ENCODE peak calls at places on chromosomes 13 and 19, in six cellular contexts. U is ovary, T is upper lobe of left lung, E is H1, N is transverse colon, S is tibial nerve. L is an unnamed sample.

GRCh38 chr19:33673996-33674395 is 52.2 kb downstream of the CHST8 start:
- DNase-seq in E (no peak), S (no peak), N (no peak), U (no peak), T (no peak), L (peak; percentile 19)

GRCh38 chr13:40445557-40445990 is 220.9 kb downstream of the FOXO1 start:
- DNase-seq in U (peak; percentile 29), N (peak; percentile 60), T (peak; percentile 74), S (peak; percentile 25), E (no peak), L (no peak)

GRCh38 chr19:33219261-33219812 is 6.3 kb downstream of the SLC7A10 start:
- DNase-seq in E (peak; percentile 78), U (no peak), T (no peak), N (no peak), S (no peak), L (no peak)

GRCh38 chr13:36685912-36686311 is 12.1 kb downstream of the SERTM1 start:
- DNase-seq in T (no peak), N (no peak), S (no peak), U (no peak), E (no peak), L (no peak)

GRCh38 chr19:53945441-53945840 is 17.3 kb upstream of the CACNG8 start:
- DNase-seq in T (no peak), S (no peak), U (no peak), N (no peak), E (peak; percentile 58), L (no peak)

GRCh38 chr13:50410921-50411712 is 395.9 kb downstream of the KCNRG start:
- DNase-seq in N (no peak), U (no peak), E (no peak), T (no peak), S (no peak), L (no peak)

GRCh38 chr13:23749288-23749880 is 139.8 kb downstream of the MIPEP start:
- DNase-seq in S (no peak), T (no peak), N (no peak), E (no peak), U (no peak), L (no peak)

GRCh38 chr13:32432856-32433255 is 4.9 kb upstream of the N4BP2L1 start:
- DNase-seq in S (no peak), U (no peak), E (no peak), N (no peak), T (no peak), L (no peak)

GRCh38 chr13:109883181-109884180 is 97.1 kb upstream of the IRS2 start:
- DNase-seq in N (peak; percentile 49), S (no peak), E (no peak), T (no peak), U (no peak), L (no peak)

GRCh38 chr19:15672580-15673175 is at the start of gene CYP4F12:
- DNase-seq in S (peak; percentile 86), E (no peak), T (peak; percentile 86), U (peak; percentile 80), N (peak; percentile 96), L (peak; percentile 97)

GRCh38 chr19:16920816-16921529 is 32.2 kb downstream of the F2RL3 start:
- DNase-seq in S (no peak), T (no peak), E (no peak), N (no peak), U (no peak), L (no peak)

DNA sequence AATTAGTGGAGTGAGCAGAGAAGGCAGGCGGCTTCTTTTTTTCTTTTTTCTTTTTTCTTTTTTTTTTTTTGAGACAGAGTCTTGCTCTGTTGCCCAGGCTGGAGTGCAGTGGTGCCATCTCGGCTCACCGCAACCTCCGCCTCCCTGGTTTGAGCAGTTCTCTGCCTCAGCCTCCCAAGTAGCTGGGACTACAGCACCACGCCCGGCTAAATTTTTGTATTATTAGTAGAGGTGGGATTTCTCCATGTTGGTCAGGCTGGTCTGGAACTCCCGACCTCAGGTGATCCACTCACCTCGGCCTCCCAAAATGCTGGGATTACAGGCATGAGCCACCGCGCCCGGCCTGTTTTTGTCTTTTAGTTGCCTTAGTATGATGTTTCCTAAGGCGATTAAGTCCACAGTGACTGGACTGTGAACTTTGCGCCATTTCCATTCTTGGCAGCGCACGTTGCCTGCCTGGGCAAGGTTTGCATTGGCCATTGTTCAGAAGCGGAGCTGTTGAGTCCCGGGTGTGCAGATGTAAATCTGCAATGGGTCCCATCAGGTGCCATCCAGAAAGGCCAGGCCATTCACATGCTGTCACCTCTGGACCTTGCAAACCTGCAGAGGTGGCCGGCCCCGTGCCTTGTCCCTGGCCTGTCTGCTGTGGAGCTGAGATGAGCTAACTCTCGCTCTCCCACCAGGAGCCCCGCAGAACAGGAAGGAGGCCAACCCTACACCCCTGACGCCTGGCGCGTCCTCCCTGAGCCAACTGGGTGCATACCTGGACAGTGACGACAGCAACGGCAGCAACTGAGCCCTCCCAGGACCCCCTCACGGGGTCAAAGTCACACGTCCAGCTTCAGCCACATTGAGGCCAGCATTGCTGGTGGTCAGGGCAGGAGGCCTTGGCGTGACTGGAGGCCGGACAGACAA is 10.9 kb upstream of the SHD start:
- DNase-seq in S (no peak), N (peak; percentile 78), E (no peak), U (no peak), T (no peak), L (no peak)
- TF ChIP-seq CTCF in S (no peak), N (no peak), E (no peak), U (no peak), T (no peak), L (no peak)

GRCh38 chr13:28579334-28579733 is 79.6 kb upstream of the POMP start:
- DNase-seq in U (no peak), N (no peak), E (no peak), S (no peak), T (no peak), L (no peak)

GRCh38 chr13:28573595-28574373 is 78.9 kb upstream of the FLT1 start:
- DNase-seq in N (no peak), E (no peak), S (no peak), T (no peak), U (no peak), L (no peak)

GRCh38 chr13:28576037-28576436 is 81.1 kb upstream of the FLT1 start:
- DNase-seq in S (no peak), E (no peak), N (no peak), T (no peak), U (no peak), L (no peak)

GRCh38 chr13:28574617-28575142 is 79.8 kb upstream of the FLT1 start:
- DNase-seq in T (no peak), S (no peak), N (peak; percentile 46), E (no peak), U (no peak), L (no peak)

DNA sequence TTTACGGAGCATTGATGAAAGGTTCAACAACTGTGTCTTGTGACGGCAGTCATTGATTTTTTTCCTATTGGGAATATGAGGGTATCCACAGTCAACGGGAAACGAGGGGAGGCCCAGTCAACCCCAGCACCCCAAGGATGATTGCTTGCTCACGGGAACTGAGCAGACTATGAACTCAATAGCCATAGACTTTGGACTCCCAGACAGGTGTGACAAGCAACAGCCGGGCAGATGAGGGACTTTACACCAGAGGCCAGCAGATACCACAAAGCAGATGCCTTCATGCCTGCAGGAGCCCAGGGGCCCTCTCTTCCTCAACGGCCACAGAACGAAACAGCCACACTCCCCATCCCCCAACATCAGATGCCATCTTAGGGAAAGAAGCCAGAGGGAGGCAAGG is 80.3 kb upstream of the FLT1 start:
- DNase-seq in N (peak; percentile 27), E (no peak), U (no peak), T (no peak), S (no peak), L (no peak)
- TF ChIP-seq EP300 in N (no peak), E (no peak), U (no peak), T (no peak), S (no peak), L (no peak)

DNA sequence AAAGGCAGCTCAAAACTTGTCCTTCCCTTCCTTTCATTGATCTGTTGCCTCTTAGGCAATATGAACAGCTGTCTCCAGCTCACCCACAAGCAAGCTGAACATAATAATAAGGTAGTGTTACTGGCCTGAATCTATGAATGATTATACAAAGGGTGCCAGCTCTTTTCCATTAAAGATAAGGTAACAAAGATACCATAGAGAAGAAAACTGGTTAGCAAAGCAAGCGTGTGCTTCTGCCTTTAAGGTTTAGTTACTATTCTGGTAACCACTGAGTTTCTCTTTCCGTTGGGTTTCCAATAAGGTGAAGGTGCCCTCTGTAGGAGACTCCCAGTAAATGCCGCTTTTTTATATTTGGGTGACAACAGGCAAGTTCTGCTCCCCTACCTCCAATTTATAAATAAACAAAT is 12.1 kb upstream of the DACH1 start:
- DNase-seq in E (no peak), N (no peak), S (no peak), U (no peak), T (no peak), L (no peak)
- TF ChIP-seq CTCF in E (peak; percentile 55), N (peak; percentile 61), S (peak; percentile 45), U (no peak), T (peak; percentile 47), L (no peak)

GRCh38 chr13:91079190-91079589 is 268.3 kb upstream of the MIR17HG start:
- DNase-seq in T (no peak), N (no peak), U (no peak), E (no peak), S (no peak), L (no peak)

GRCh38 chr13:91087276-91087675 is 260.2 kb upstream of the MIR17HG start:
- DNase-seq in N (no peak), S (no peak), U (no peak), T (no peak), E (no peak), L (no peak)

GRCh38 chr13:91085127-91085526 is 262.4 kb upstream of the MIR17HG start:
- DNase-seq in S (no peak), E (no peak), T (no peak), N (no peak), U (no peak), L (no peak)
- TF ChIP-seq EP300 in S (no peak), E (no peak), T (no peak), N (no peak), U (no peak), L (no peak)

GRCh38 chr19:37779139-37780035 is at the start of gene ZNF573:
- DNase-seq in T (peak; percentile 87), S (peak; percentile 86), E (peak; percentile 86), U (peak; percentile 83), N (peak; percentile 86), L (peak; percentile 87)
- TF ChIP-seq CTCF in T (no peak), S (no peak), E (peak; percentile 10), U (no peak), N (peak; percentile 33), L (peak; percentile 19)

DNA sequence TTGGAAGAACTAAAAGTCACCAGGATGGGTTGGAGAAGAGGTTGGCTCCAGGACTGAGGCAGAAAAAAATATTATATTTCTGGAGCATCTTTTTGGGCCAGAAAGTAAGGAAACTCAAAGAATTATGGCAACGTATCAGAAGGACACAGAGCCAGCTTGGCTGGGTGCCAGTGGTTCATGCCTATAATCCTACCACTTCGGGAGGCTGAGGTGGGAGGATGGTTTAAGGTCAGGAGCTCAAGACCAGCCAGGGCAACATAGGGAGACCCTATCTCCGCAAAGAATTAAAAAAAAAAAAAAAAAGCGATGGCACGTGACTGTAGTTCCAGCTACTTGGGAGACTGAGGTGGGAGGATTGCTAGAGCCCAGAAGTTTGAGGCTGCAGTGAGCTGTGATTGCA is 108.1 kb downstream of the GADD45B start:
- DNase-seq in S (no peak), U (no peak), T (no peak), E (no peak), N (no peak), L (peak; percentile 53)
- TF ChIP-seq EP300 in S (no peak), U (no peak), T (no peak), E (no peak), N (no peak), L (no peak)

L was measured in sigmoid colon.